ENCODE peak calls at places on chromosome X, in seven cellular contexts. D is GM10248, E is uterus, A is cardiac fibroblast, L is ovary, Z is PC-3, R is HFF-Myc. W is an unnamed sample.

GRCh38 chrX:110293658-110294453 is 24.0 kb downstream of the AMMECR1 start:
- DNase-seq in E (no peak), R (no peak), A (peak), D (no peak), L (no peak), Z (no peak), W (no peak)

GRCh38 chrX:108362026-108362425 is 76.2 kb downstream of the COL4A6 start:
- DNase-seq in L (no peak), D (no peak), R (no peak), E (no peak), A (peak), Z (peak), W (no peak)

GRCh38 chrX:20906571-20906970 is 467.6 kb upstream of the CNKSR2 start:
- DNase-seq in L (no peak), D (no peak), R (no peak), Z (peak), A (peak), E (no peak), W (no peak)

GRCh38 chrX:39475372-39475771 is 622.4 kb downstream of the BCOR start:
- DNase-seq in E (no peak), A (no peak), Z (no peak), D (no peak), R (no peak), L (no peak), W (no peak)

GRCh38 chrX:44974462-44974861 is 101.5 kb downstream of the KDM6A start:
- DNase-seq in D (no peak), Z (peak), R (no peak), L (no peak), E (no peak), A (peak), W (no peak)

GRCh38 chrX:57178605-57179004 is 41.4 kb upstream of the SPIN2A start:
- DNase-seq in E (no peak), R (no peak), D (no peak), L (no peak), A (no peak), Z (no peak), W (no peak)

GRCh38 chrX:6225307-6226052 is 3.2 kb downstream of the NLGN4X start:
- DNase-seq in Z (no peak), R (no peak), D (no peak), A (no peak), E (no peak), L (no peak), W (no peak)

GRCh38 chrX:3951859-3952258 is 238.4 kb upstream of the PRKX start:
- DNase-seq in L (no peak), A (no peak), D (no peak), R (no peak), E (no peak), Z (no peak), W (no peak)

GRCh38 chrX:100635040-100635439 is 1.6 kb downstream of the TSPAN6 start:
- DNase-seq in R (no peak), Z (no peak), L (no peak), D (no peak), E (no peak), A (no peak), W (no peak)

GRCh38 chrX:149365552-149365951 is 139.6 kb downstream of the IDS start:
- DNase-seq in D (no peak), R (no peak), E (no peak), Z (no peak), A (no peak), L (no peak), W (no peak)

GRCh38 chrX:31038585-31039326 is 33.1 kb downstream of the FTHL17 start:
- DNase-seq in R (peak), D (peak), E (peak), Z (peak), L (peak), A (peak), W (peak)

GRCh38 chrX:39911278-39911897 is 186.4 kb downstream of the BCOR start:
- DNase-seq in E (no peak), D (no peak), Z (no peak), A (no peak), R (no peak), L (no peak), W (no peak)

GRCh38 chrX:104795804-104796203 is 229.8 kb downstream of the IL1RAPL2 start:
- DNase-seq in R (no peak), Z (no peak), D (no peak), A (no peak), L (no peak), E (no peak), W (no peak)

GRCh38 chrX:147403075-147403474 is 508.6 kb upstream of the FMR1 start:
- DNase-seq in E (no peak), D (no peak), A (no peak), Z (no peak), R (no peak), L (no peak), W (no peak)

GRCh38 chrX:152637649-152638442 is at the start of gene GABRQ:
- DNase-seq in A (peak), Z (no peak), E (no peak), R (no peak), D (no peak), L (no peak), W (peak)

GRCh38 chrX:150546711-150547153 is 21.7 kb upstream of the MTM1 start:
- DNase-seq in A (no peak), D (no peak), E (no peak), R (no peak), L (peak), Z (no peak), W (no peak)

GRCh38 chrX:140983730-140984129 is 18.7 kb upstream of the SPANXB1 start:
- DNase-seq in A (no peak), R (no peak), Z (peak), L (no peak), D (no peak), E (no peak), W (no peak)

GRCh38 chrX:88135735-88136134 is 611.3 kb upstream of the CPXCR1 start:
- DNase-seq in E (no peak), R (no peak), L (no peak), D (no peak), A (no peak), Z (peak), W (no peak)

GRCh38 chrX:107684956-107685385 is 56.7 kb downstream of the PRPS1 start:
- DNase-seq in D (peak), A (peak), L (peak), E (peak), Z (no peak), R (peak), W (no peak)

GRCh38 chrX:8607326-8607725 is 124.6 kb downstream of the ANOS1 start:
- DNase-seq in D (no peak), L (no peak), E (no peak), Z (peak), A (peak), R (no peak), W (no peak)

GRCh38 chrX:101357166-101357795 is 8.7 kb upstream of the TIMM8A start:
- DNase-seq in D (no peak), E (no peak), Z (peak), R (no peak), L (no peak), A (peak), W (no peak)

GRCh38 chrX:150157291-150157690 is 205.8 kb upstream of the MAMLD1 start:
- DNase-seq in A (no peak), D (no peak), L (no peak), R (no peak), E (no peak), Z (no peak), W (no peak)

GRCh38 chrX:20743054-20743453 is 476.3 kb upstream of the RPS6KA3 start:
- DNase-seq in A (no peak), L (no peak), Z (no peak), E (no peak), D (no peak), R (no peak), W (no peak)

GRCh38 chrX:84501798-84502628 is at the start of gene HDX:
- DNase-seq in L (peak), Z (peak), E (peak), R (peak), D (peak), A (peak), W (peak)

GRCh38 chrX:84748965-84749656 is 246.9 kb upstream of the HDX start:
- DNase-seq in D (no peak), R (no peak), Z (no peak), L (no peak), A (no peak), E (no peak), W (no peak)

GRCh38 chrX:39766882-39767281 is 330.9 kb downstream of the BCOR start:
- DNase-seq in L (no peak), Z (no peak), D (no peak), A (no peak), R (no peak), E (no peak), W (no peak)

GRCh38 chrX:47644557-47645091 is 5.7 kb downstream of the ELK1 start:
- DNase-seq in A (peak), L (no peak), Z (peak), E (no peak), R (no peak), D (no peak), W (no peak)
- TF ChIP-seq CTCF in A (peak), L (peak), Z (peak), E (no peak), R (peak), D (peak), W (peak)

GRCh38 chrX:71652405-71652804 is 14.9 kb upstream of the LOC101059915 start:
- DNase-seq in E (peak), D (no peak), R (peak), Z (peak), A (peak), L (peak), W (peak)

GRCh38 chrX:71653344-71653743 is 14.0 kb upstream of the LOC101059915 start:
- DNase-seq in R (no peak), D (no peak), A (no peak), L (no peak), E (no peak), Z (no peak), W (no peak)

GRCh38 chrX:71650333-71650969 is 16.9 kb upstream of the LOC101059915 start:
- DNase-seq in R (no peak), L (no peak), A (peak), D (no peak), E (no peak), Z (peak), W (no peak)
- TF ChIP-seq CTCF in R (no peak), L (no peak), A (no peak), D (peak), E (no peak), Z (peak), W (no peak)

GRCh38 chrX:38304010-38304409 is 23.3 kb downstream of the RPGR start:
- DNase-seq in R (no peak), A (peak), L (no peak), Z (peak), D (no peak), E (no peak), W (no peak)
- TF ChIP-seq CTCF in R (peak), A (peak), L (no peak), Z (peak), D (no peak), E (no peak), W (no peak)

GRCh38 chrX:153771686-153772607 is 7.9 kb downstream of the PLXNB3 start:
- DNase-seq in Z (no peak), R (no peak), E (no peak), L (no peak), A (no peak), D (no peak), W (peak)

GRCh38 chrX:153772608-153773217 is 8.1 kb upstream of the SRPK3 start:
- DNase-seq in D (no peak), E (no peak), R (no peak), L (no peak), Z (no peak), A (no peak), W (no peak)

GRCh38 chrX:153774576-153775292 is 6.1 kb upstream of the SRPK3 start:
- DNase-seq in Z (no peak), L (no peak), A (no peak), E (no peak), R (no peak), D (no peak), W (peak)

GRCh38 chrX:153773741-153774575 is 6.9 kb upstream of the SRPK3 start:
- DNase-seq in R (no peak), E (no peak), A (no peak), Z (no peak), D (no peak), L (no peak), W (peak)

DNA sequence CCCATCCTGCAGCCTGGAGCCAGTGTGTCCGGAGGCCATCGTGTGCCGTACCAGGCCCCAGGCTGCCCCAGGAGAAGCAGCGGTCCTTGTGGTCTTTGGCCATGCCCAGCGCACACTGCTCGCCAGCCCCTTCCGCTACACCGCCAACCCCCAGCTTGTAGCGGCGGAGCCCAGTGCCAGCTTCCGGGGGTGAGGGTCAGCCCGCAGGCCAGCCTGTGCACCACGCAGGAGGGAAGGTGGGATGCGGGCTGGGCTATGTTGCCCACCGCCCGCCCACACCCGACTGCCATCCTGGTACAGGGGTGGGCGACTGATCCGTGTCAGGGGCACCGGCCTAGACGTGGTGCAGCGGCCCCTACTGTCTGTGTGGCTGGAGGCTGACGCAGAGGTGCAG is 7.6 kb upstream of the SRPK3 start:
- DNase-seq in E (no peak), Z (no peak), L (no peak), R (no peak), A (no peak), D (no peak), W (peak)
- TF ChIP-seq CTCF in E (no peak), Z (no peak), L (no peak), R (no peak), A (no peak), D (no peak), W (no peak)

GRCh38 chrX:132636080-132636479 is 147.2 kb upstream of the MBNL3 start:
- DNase-seq in L (no peak), D (no peak), A (peak), R (no peak), E (no peak), Z (peak), W (no peak)
- TF ChIP-seq CTCF in L (no peak), D (no peak), A (no peak), R (no peak), E (no peak), Z (peak), W (no peak)

GRCh38 chrX:12770440-12770839 is 20.8 kb upstream of the PRPS2 start:
- DNase-seq in E (no peak), Z (peak), R (no peak), D (peak), A (peak), L (no peak), W (no peak)
- TF ChIP-seq CTCF in E (peak), Z (peak), R (peak), D (peak), A (peak), L (no peak), W (peak)

DNA sequence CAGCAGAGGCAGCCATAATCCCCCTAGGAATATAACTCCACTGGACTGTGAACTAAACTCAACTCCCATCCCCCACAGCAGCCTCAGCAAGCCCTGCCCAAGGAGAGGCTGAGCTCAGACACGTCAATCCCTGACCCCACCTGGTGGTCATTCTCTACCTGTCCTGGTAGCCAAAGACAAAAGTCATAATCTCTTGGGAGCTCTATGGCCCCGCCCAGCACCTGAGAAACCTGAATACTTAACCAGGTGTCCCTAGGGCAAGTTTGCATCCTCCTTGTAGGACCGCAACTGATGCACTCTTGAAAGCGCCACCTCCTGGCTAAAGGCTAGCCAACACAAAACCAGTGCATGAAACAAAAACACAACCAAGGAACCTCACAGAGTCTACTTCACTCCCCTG is 18.4 kb downstream of the CT47B1 start:
- DNase-seq in E (no peak), A (peak), Z (peak), L (no peak), D (no peak), R (no peak), W (no peak)
- TF ChIP-seq CTCF in E (no peak), A (no peak), Z (peak), L (no peak), D (no peak), R (peak), W (no peak)

GRCh38 chrX:19627081-19627480 is 111.8 kb upstream of the MAP3K15 start:
- DNase-seq in D (no peak), L (no peak), A (no peak), E (no peak), Z (no peak), R (no peak), W (no peak)
- TF ChIP-seq CTCF in D (no peak), L (no peak), A (no peak), E (no peak), Z (no peak), R (no peak), W (no peak)

DNA sequence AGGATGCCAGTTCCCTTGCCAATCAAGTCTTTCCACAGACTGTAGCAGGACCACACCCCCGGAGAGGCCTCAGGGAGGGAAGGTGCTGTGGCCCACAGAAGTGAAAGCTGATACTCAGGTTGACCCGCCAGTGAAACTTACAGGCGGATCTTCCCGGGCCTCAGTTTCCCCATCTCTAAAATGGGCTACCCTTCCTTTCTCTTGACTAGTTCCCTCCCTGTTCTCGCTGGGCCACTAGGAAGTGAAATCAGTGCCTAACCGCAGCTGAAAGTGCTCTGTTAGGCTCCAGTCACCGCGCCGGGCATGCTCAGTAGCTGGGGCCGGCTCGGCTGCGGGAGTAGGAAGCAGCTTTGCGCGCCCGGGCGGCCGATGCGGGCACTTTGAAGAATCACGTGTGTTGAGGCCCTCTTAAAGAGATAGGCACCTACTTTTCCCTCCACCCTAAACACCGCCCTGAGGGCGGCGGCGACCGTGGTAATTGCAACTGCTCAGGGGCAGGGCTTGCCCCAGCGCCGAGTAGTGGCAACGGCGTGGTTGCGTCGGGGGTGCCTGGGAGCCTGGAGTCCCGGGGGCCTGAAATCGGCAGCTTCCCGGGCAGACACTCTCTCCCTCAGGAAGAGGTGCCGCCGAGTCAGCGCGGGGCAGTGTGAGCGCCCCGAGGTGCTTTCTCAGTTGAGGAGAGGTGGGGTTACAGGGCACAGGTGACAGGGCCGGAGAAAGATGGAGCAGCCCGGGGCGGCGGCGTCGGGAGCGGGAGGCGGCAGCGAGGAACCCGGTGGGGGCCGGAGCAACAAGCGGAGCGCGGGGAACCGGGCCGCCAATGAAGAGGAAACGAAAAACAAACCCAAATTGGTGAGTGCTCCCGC is at the start of gene DIAPH2:
- DNase-seq in L (peak), R (no peak), D (peak), A (peak), E (peak), Z (peak), W (peak)
- TF ChIP-seq CTCF in L (no peak), R (no peak), D (no peak), A (peak), E (no peak), Z (peak), W (no peak)